ENCODE peak calls at places on chromosome 6, in five cellular contexts. P, Z, A, H and E are unnamed samples.

GRCh38 chr6:26607434-26608230 is 10.9 kb downstream of the ABT1 start:
- DNase-seq in P (peak), Z (peak), A (no peak), H (no peak), E (peak)

GRCh38 chr6:156190270-156190669 is 586.9 kb upstream of the ARID1B start:
- DNase-seq in P (no peak), Z (no peak), A (no peak), H (no peak), E (no peak)

GRCh38 chr6:111673086-111673485 is 67.4 kb upstream of the TRAF3IP2 start:
- DNase-seq in P (no peak), Z (no peak), A (no peak), H (no peak), E (no peak)

GRCh38 chr6:1604347-1604990 is 5.2 kb upstream of the FOXC1 start:
- DNase-seq in P (peak), Z (peak), A (no peak), H (no peak), E (no peak)

GRCh38 chr6:165552248-165552736 is 110.7 kb downstream of the PDE10A start:
- DNase-seq in P (no peak), Z (no peak), A (no peak), H (no peak), E (no peak)

GRCh38 chr6:82862543-82862942 is 203.1 kb downstream of the UBE3D start:
- DNase-seq in P (no peak), Z (peak), A (no peak), H (no peak), E (peak)

GRCh38 chr6:159616456-159616855 is 76.6 kb downstream of the SOD2 start:
- DNase-seq in P (no peak), Z (no peak), A (no peak), H (no peak), E (no peak)

GRCh38 chr6:63598001-63598250 is 25.6 kb downstream of the LOC128125822 start:
- DNase-seq in P (no peak), Z (no peak), A (no peak), H (no peak), E (no peak)